ENCODE peak calls at places on chromosome 17, in seven cellular contexts. K is tibial nerve; E is neuronal stem cell; B is CD4-positive, CD25-positive, alpha-beta regulatory T cell; R is left lung; O is astrocyte of the cerebellum; C is AG10803. A is an unnamed sample.

GRCh38 chr17:18182978-18183333 is 672 bp upstream of the ALKBH5 start:
- DNase-seq in K (peak; percentile 73), E (no peak), B (no peak), R (peak; percentile 97), O (peak; percentile 29), C (peak; percentile 89), A (no peak)

GRCh38 chr17:34645636-34646035 is 66.3 kb downstream of the TMEM132E start:
- DNase-seq in K (no peak), E (no peak), B (no peak), R (no peak), O (no peak), C (no peak), A (no peak)

GRCh38 chr17:44921122-44921882 is 6.0 kb upstream of the GFAP start:
- DNase-seq in K (no peak), E (peak; percentile 33), B (no peak), R (peak; percentile 39), O (no peak), C (no peak), A (no peak)

GRCh38 chr17:42406602-42407288 is 16.3 kb downstream of the CAVIN1 start:
- DNase-seq in K (no peak), E (no peak), B (no peak), R (no peak), O (no peak), C (no peak), A (no peak)

GRCh38 chr17:885971-886571 is 93.5 kb downstream of the NXN start:
- DNase-seq in K (peak; percentile 86), E (no peak), B (no peak), R (no peak), O (no peak), C (no peak), A (no peak)

GRCh38 chr17:76645481-76645880 is 1.9 kb upstream of the ST6GALNAC1 start:
- DNase-seq in K (no peak), E (no peak), B (no peak), R (no peak), O (no peak), C (no peak), A (no peak)

GRCh38 chr17:2755941-2756724 is 6.7 kb upstream of the CCDC92B start:
- DNase-seq in K (no peak), E (peak; percentile 48), B (no peak), R (no peak), O (no peak), C (no peak), A (no peak)

GRCh38 chr17:28892024-28892423 is 5.5 kb downstream of the FLOT2 start:
- DNase-seq in K (no peak), E (no peak), B (no peak), R (no peak), O (no peak), C (no peak), A (no peak)

GRCh38 chr17:31696184-31696602 is 162.9 kb downstream of the COPRS start:
- DNase-seq in K (peak; percentile 72), E (peak; percentile 74), B (no peak), R (no peak), O (peak; percentile 95), C (peak; percentile 100), A (peak; percentile 82)

GRCh38 chr17:29443041-29443440 is 52.9 kb downstream of the TAOK1 start:
- DNase-seq in K (no peak), E (no peak), B (no peak), R (no peak), O (no peak), C (no peak), A (no peak)

GRCh38 chr17:82985436-82985820 is 94.0 kb upstream of the METRNL start:
- DNase-seq in K (no peak), E (no peak), B (no peak), R (no peak), O (no peak), C (no peak), A (no peak)

GRCh38 chr17:19551708-19552148 is 18.1 kb downstream of the SLC47A1 start:
- DNase-seq in K (no peak), E (no peak), B (no peak), R (no peak), O (no peak), C (no peak), A (no peak)

GRCh38 chr17:68790481-68790880 is 164.7 kb downstream of the ABCA8 start:
- DNase-seq in K (no peak), E (no peak), B (no peak), R (no peak), O (no peak), C (no peak), A (no peak)

GRCh38 chr17:83183150-83183820 is 103.9 kb downstream of the METRNL start:
- DNase-seq in K (peak; percentile 4), E (no peak), B (no peak), R (peak; percentile 53), O (no peak), C (no peak), A (no peak)

GRCh38 chr17:58822148-58823050 is 66.7 kb downstream of the PPM1E start:
- DNase-seq in K (no peak), E (no peak), B (no peak), R (no peak), O (no peak), C (no peak), A (no peak)

GRCh38 chr17:66673668-66674276 is 161.1 kb upstream of the CACNG5 start:
- DNase-seq in K (peak; percentile 74), E (peak; percentile 56), B (peak; percentile 73), R (no peak), O (peak; percentile 44), C (peak; percentile 69), A (peak; percentile 45)

GRCh38 chr17:1460233-1460632 is 4.2 kb upstream of the CRK start:
- DNase-seq in K (no peak), E (no peak), B (no peak), R (peak; percentile 88), O (no peak), C (peak; percentile 52), A (no peak)

GRCh38 chr17:2361361-2361760 is 24.1 kb downstream of the SGSM2 start:
- DNase-seq in K (no peak), E (no peak), B (no peak), R (no peak), O (no peak), C (no peak), A (no peak)

GRCh38 chr17:61510991-61511390 is 58.8 kb downstream of the TBX4 start:
- DNase-seq in K (no peak), E (no peak), B (no peak), R (no peak), O (no peak), C (no peak), A (no peak)

GRCh38 chr17:32909787-32910369 is 18.1 kb upstream of the TMEM98 start:
- DNase-seq in K (peak; percentile 92), E (peak; percentile 55), B (peak; percentile 80), R (no peak), O (peak; percentile 72), C (peak; percentile 91), A (peak; percentile 86)

GRCh38 chr17:59649886-59650285 is 30.2 kb downstream of the CLTC start:
- DNase-seq in K (no peak), E (no peak), B (no peak), R (no peak), O (no peak), C (no peak), A (no peak)

GRCh38 chr17:68540981-68541380 is 28.8 kb downstream of the PRKAR1A start:
- DNase-seq in K (no peak), E (no peak), B (no peak), R (no peak), O (no peak), C (no peak), A (no peak)

GRCh38 chr17:1673041-1673790 is 11.5 kb downstream of the PRPF8 start:
- DNase-seq in K (no peak), E (no peak), B (no peak), R (peak; percentile 58), O (no peak), C (no peak), A (no peak)

GRCh38 chr17:81439926-81440450 is 44.7 kb downstream of the BAHCC1 start:
- DNase-seq in K (no peak), E (no peak), B (no peak), R (no peak), O (no peak), C (no peak), A (no peak)
- H3K4me3 ChIP-seq in K (no peak overlapping the region), E (no peak overlapping the region), B (no peak overlapping the region), R (no peak overlapping the region), O (no peak overlapping the region), C (no peak overlapping the region), A (no peak overlapping the region)

DNA sequence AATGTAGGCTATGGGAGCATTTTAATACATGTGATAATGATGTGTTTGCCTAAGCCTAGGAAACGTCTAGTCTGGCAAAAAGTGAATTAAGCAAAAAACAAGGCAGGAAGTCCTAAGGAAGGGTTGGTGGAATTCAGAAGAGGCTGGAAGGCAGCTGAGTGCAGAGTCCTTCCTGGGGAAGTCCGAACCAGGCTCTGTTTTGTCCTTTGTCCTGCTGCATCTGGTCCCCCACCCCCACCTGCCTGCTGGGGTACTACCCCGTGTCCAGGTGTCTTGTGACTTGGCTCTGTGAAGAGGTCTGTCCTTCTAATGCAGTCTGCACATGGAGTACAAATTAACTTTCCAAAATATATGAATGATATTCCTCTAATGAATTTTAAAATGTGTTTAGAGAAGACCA is 1.6 kb upstream of the MYH10 start:
- DNase-seq in K (no peak), E (no peak), B (no peak), R (no peak), O (no peak), C (no peak), A (no peak)
- H3K4me3 ChIP-seq in K (no peak overlapping the region), E (no peak overlapping the region), B (no peak overlapping the region), R (no peak overlapping the region), O (no peak overlapping the region), C (no peak overlapping the region), A (no peak overlapping the region)

GRCh38 chr17:78748048-78748729 is 33.9 kb downstream of the CYTH1 start:
- DNase-seq in K (peak; percentile 33), E (no peak), B (peak; percentile 67), R (no peak), O (no peak), C (no peak), A (no peak)
- H3K4me3 ChIP-seq in K (no peak overlapping the region), E (no peak overlapping the region), B (peak overlapping the region; percentile 91), R (no peak overlapping the region), O (no peak overlapping the region), C (no peak overlapping the region), A (no peak overlapping the region)

DNA sequence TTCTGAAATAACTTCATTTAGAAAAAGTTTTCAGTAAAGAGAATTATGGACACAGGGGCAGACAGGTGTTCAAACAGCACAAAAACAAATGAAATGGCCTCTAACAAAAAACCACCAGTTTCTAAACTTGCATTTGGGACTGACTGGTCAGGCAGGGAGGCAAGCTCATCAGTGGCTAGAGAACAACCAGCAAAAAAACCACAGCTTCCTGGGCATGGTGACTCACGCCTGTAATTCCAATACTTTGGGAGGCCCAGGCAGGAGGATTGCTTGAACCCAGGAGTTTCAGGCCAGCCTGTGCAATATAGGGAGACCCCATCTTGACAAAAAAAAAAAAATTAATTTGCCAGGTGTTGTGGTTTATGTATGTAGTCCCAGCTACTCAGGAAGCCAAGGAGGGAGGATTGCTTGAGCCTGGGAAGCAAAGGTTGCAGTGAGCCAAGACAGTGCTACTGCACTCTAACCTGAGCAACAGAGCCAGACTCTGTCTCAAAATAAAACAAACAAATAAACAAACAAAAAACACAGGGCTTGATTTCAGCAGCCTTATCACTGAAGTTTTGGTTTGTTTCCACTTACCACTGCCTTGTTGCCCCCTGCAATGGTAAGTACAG is 26.1 kb downstream of the ERN1 start:
- DNase-seq in K (no peak), E (no peak), B (no peak), R (no peak), O (no peak), C (peak; percentile 58), A (no peak)
- H3K4me3 ChIP-seq in K (no peak overlapping the region), E (no peak overlapping the region), B (peak overlapping the region; percentile 16), R (no peak overlapping the region), O (no peak overlapping the region), C (no peak overlapping the region), A (no peak overlapping the region)